ENCODE peak calls at places on chromosomes 5 and 9, in six cellular contexts. N is RPMI7951; Z is Caki2; A is hippocampal formation; J is CD4-positive, alpha-beta T cell; I is HuH-7.5. O is an unnamed sample.

GRCh38 chr9:34087370-34087769 is 38.7 kb upstream of the UBAP2 start:
- DNase-seq in N (no peak), Z (no peak), A (no peak), J (no peak), I (no peak), O (no peak)

GRCh38 chr5:87298687-87299362 is 31.1 kb downstream of the RASA1 start:
- DNase-seq in N (no peak), Z (no peak), A (no peak), J (no peak), I (no peak), O (no peak)

GRCh38 chr9:93303806-93304573 is 120.1 kb downstream of the WNK2 start:
- DNase-seq in N (no peak), Z (no peak), A (no peak), J (no peak), I (no peak), O (no peak)

GRCh38 chr5:128405159-128405558 is 132.9 kb downstream of the FBN2 start:
- DNase-seq in N (no peak), Z (no peak), A (no peak), J (no peak), I (no peak), O (no peak)

GRCh38 chr9:125663127-125663526 is 43.9 kb downstream of the MAPKAP1 start:
- DNase-seq in N (peak), Z (peak), A (no peak), J (no peak), I (no peak), O (no peak)

GRCh38 chr9:99241106-99241505 is 19.0 kb downstream of the SEC61B start:
- DNase-seq in N (no peak), Z (no peak), A (peak), J (no peak), I (no peak), O (no peak)

GRCh38 chr9:277595-278330 is 63.1 kb downstream of the DOCK8 start:
- DNase-seq in N (no peak), Z (no peak), A (no peak), J (no peak), I (no peak), O (no peak)

GRCh38 chr5:180873628-180874520 is 12.8 kb upstream of the ZFP62 start:
- DNase-seq in N (peak), Z (no peak), A (no peak), J (no peak), I (no peak), O (no peak)

GRCh38 chr5:180494510-180495181 is 467 bp downstream of the CNOT6 start:
- DNase-seq in N (peak), Z (peak), A (peak), J (peak), I (peak), O (peak)